ENCODE peak calls at places on chromosomes 5 and 9, in nine cellular contexts. R is uterus; Z is Peyer's patch; K is left ventricle myocardium inferior; M is psoas muscle; C is dorsolateral prefrontal cortex; J is CD4-positive, CD25-positive, alpha-beta regulatory T cell; N is spleen; Q is heart right ventricle. G is an unnamed sample.

GRCh38 chr9:22103650-22104575 is 94.8 kb upstream of the CDKN2B start:
- DNase-seq in N (no peak), Q (no peak), J (no peak), Z (peak), M (no peak), R (no peak), C (no peak), K (no peak), G (no peak)

GRCh38 chr9:88344013-88344412 is 44.2 kb upstream of the SPIN1 start:
- DNase-seq in Q (no peak), M (no peak), R (no peak), N (no peak), Z (no peak), J (no peak), C (no peak), K (no peak), G (no peak)

GRCh38 chr9:89496645-89497044 is 1.3 kb downstream of the SEMA4D start:
- DNase-seq in C (no peak), J (no peak), K (no peak), R (no peak), M (peak), Z (peak), N (peak), Q (no peak), G (no peak)

GRCh38 chr9:36924071-36924470 is 110.0 kb downstream of the PAX5 start:
- DNase-seq in N (no peak), C (no peak), Z (no peak), M (no peak), Q (no peak), K (no peak), J (no peak), R (no peak), G (no peak)

GRCh38 chr5:30401479-30402058 is 791.9 kb upstream of the CDH6 start:
- DNase-seq in N (no peak), Q (no peak), R (no peak), J (no peak), Z (peak), M (no peak), C (peak), K (no peak), G (no peak)

GRCh38 chr5:119943148-119943547 is 313.8 kb downstream of the FAM170A start:
- DNase-seq in K (no peak), J (no peak), R (no peak), M (no peak), N (no peak), C (no peak), Q (no peak), Z (no peak), G (no peak)

GRCh38 chr5:159444441-159445082 is 114.3 kb upstream of the IL12B start:
- DNase-seq in Z (no peak), J (no peak), M (no peak), N (no peak), K (no peak), C (no peak), Q (no peak), R (no peak), G (peak)

GRCh38 chr5:7850533-7851239 is at the start of gene CFAP90:
- DNase-seq in Z (peak), K (peak), Q (peak), N (peak), M (peak), R (peak), C (peak), J (no peak), G (no peak)

GRCh38 chr9:18874069-18874468 is 158.9 kb downstream of the SAXO1 start:
- DNase-seq in K (no peak), R (no peak), C (no peak), M (no peak), J (no peak), Z (no peak), Q (no peak), N (no peak), G (no peak)

GRCh38 chr5:172973931-172974330 is 9.6 kb upstream of the ATP6V0E1 start:
- DNase-seq in K (no peak), C (no peak), N (no peak), R (no peak), J (no peak), Z (no peak), M (no peak), Q (no peak), G (no peak)

GRCh38 chr5:177552839-177553455 is 1.4 kb downstream of the FAM193B start:
- DNase-seq in Q (no peak), Z (no peak), R (no peak), K (no peak), J (no peak), M (no peak), N (peak), C (peak), G (no peak)

GRCh38 chr9:128399851-128400250 is 20.8 kb upstream of the CERCAM start:
- DNase-seq in R (no peak), C (no peak), M (no peak), Q (no peak), K (no peak), N (no peak), Z (no peak), J (no peak), G (no peak)

GRCh38 chr9:128397831-128398230 is 22.8 kb upstream of the CERCAM start:
- DNase-seq in J (no peak), Z (no peak), M (no peak), K (no peak), R (no peak), C (no peak), N (no peak), Q (no peak), G (no peak)

GRCh38 chr9:128394404-128395168 is 23.4 kb downstream of the URM1 start:
- DNase-seq in Z (no peak), N (no peak), Q (no peak), C (peak), R (no peak), M (no peak), J (no peak), K (no peak), G (no peak)

GRCh38 chr9:128393971-128394370 is 22.8 kb downstream of the URM1 start:
- DNase-seq in R (no peak), K (no peak), C (no peak), M (no peak), Z (no peak), J (no peak), Q (no peak), N (no peak), G (no peak)

GRCh38 chr9:128396970-128397613 is 23.6 kb upstream of the CERCAM start:
- DNase-seq in K (peak), N (no peak), R (no peak), J (no peak), Q (peak), Z (no peak), C (no peak), M (no peak), G (no peak)
- H3K27ac ChIP-seq in K (peak), N (peak), R (peak), J (no peak), Q (peak), Z (no peak), C (peak), M (no peak), G (no peak)

GRCh38 chr5:65474129-65474711 is 7.5 kb downstream of the ADAMTS6 start:
- DNase-seq in N (no peak), Z (no peak), R (no peak), K (no peak), C (no peak), M (no peak), J (no peak), Q (no peak), G (no peak)
- H3K4me3 ChIP-seq in N (no peak), Z (no peak), R (no peak), K (no peak), C (no peak), M (no peak), J (no peak), Q (no peak), G (no peak)

GRCh38 chr5:157390924-157391297 is 69.1 kb upstream of the NIPAL4 start:
- DNase-seq in J (no peak), Q (no peak), K (no peak), M (no peak), N (no peak), R (no peak), C (no peak), Z (no peak), G (no peak)
- H3K27ac ChIP-seq in J (peak), Q (no peak), K (no peak), M (no peak), N (no peak), R (peak), C (no peak), Z (no peak), G (no peak)

GRCh38 chr5:2125163-2125900 is 242.6 kb upstream of the IRX4 start:
- DNase-seq in Q (no peak), N (no peak), M (no peak), Z (peak), J (no peak), K (no peak), C (no peak), R (no peak), G (no peak)
- H3K4me3 ChIP-seq in Q (no peak), N (no peak), M (no peak), Z (no peak), J (no peak), K (no peak), C (no peak), R (no peak), G (no peak)